ENCODE peak calls at places on chromosomes 1 and 21, in ten cellular contexts. W, O, H, V, Q, M, R, B, K and L are unnamed samples.

GRCh38 chr1:185073725-185074124 is 28.4 kb downstream of the RNF2 start:
- DNase-seq in W (no peak), O (no peak), H (no peak), V (no peak), Q (no peak), M (peak), R (no peak), B (no peak), K (no peak), L (no peak)

GRCh38 chr1:103063911-103064310 is 44.4 kb downstream of the COL11A1 start:
- DNase-seq in W (no peak), O (peak), H (no peak), V (no peak), Q (no peak), M (peak), R (no peak), B (no peak), K (no peak), L (peak)

GRCh38 chr1:181061891-181062777 is 26.4 kb upstream of the IER5 start:
- DNase-seq in W (no peak), O (no peak), H (peak), V (peak), Q (no peak), M (peak), R (peak), B (no peak), K (no peak), L (no peak)

GRCh38 chr1:152007047-152007446 is 13.4 kb upstream of the S100A10 start:
- DNase-seq in W (no peak), O (no peak), H (no peak), V (no peak), Q (no peak), M (no peak), R (no peak), B (no peak), K (no peak), L (no peak)

GRCh38 chr1:25999419-25999818 is 1.6 kb upstream of the PAFAH2 start:
- DNase-seq in W (no peak), O (no peak), H (no peak), V (no peak), Q (no peak), M (no peak), R (no peak), B (no peak), K (no peak), L (no peak)

GRCh38 chr21:18384771-18385170 is 18.8 kb downstream of the TMPRSS15 start:
- DNase-seq in W (no peak), O (peak), H (no peak), V (no peak), Q (peak), M (no peak), R (no peak), B (no peak), K (no peak), L (no peak)

GRCh38 chr1:59879556-59879955 is 47.0 kb downstream of the CYP2J2 start:
- DNase-seq in W (peak), O (peak), H (peak), V (peak), Q (peak), M (peak), R (peak), B (peak), K (peak), L (peak)

GRCh38 chr1:154736840-154737239 is 128.9 kb upstream of the ADAR start:
- DNase-seq in W (no peak), O (peak), H (peak), V (no peak), Q (no peak), M (peak), R (no peak), B (peak), K (no peak), L (no peak)

GRCh38 chr1:225651376-225651871 is 1.5 kb downstream of the ENAH start:
- DNase-seq in W (no peak), O (peak), H (no peak), V (no peak), Q (no peak), M (peak), R (no peak), B (no peak), K (no peak), L (no peak)

GRCh38 chr1:206905295-206906164 is 8.3 kb downstream of the IL24 start:
- DNase-seq in W (no peak), O (peak), H (peak), V (no peak), Q (no peak), M (peak), R (no peak), B (peak), K (no peak), L (peak)

GRCh38 chr1:190453550-190453949 is 24.1 kb downstream of the BRINP3 start:
- DNase-seq in W (no peak), O (peak), H (no peak), V (no peak), Q (no peak), M (no peak), R (no peak), B (no peak), K (no peak), L (no peak)

GRCh38 chr21:43911015-43911934 is 46.3 kb downstream of the AGPAT3 start:
- DNase-seq in W (no peak), O (no peak), H (no peak), V (peak), Q (no peak), M (peak), R (no peak), B (no peak), K (no peak), L (no peak)

GRCh38 chr1:36400825-36401601 is 3.3 kb upstream of the LSM10 start:
- DNase-seq in W (peak), O (peak), H (peak), V (peak), Q (peak), M (peak), R (peak), B (peak), K (no peak), L (peak)

GRCh38 chr1:48022306-48022705 is 25.1 kb upstream of the TRABD2B start:
- DNase-seq in W (no peak), O (no peak), H (no peak), V (no peak), Q (no peak), M (no peak), R (no peak), B (no peak), K (no peak), L (no peak)

GRCh38 chr21:32604484-32604883 is 7.7 kb downstream of the CFAP298 start:
- DNase-seq in W (no peak), O (no peak), H (no peak), V (no peak), Q (no peak), M (no peak), R (no peak), B (no peak), K (no peak), L (no peak)

GRCh38 chr1:161172776-161173376 is 4.4 kb downstream of the B4GALT3 start:
- DNase-seq in W (no peak), O (peak), H (no peak), V (no peak), Q (no peak), M (peak), R (no peak), B (peak), K (no peak), L (peak)

GRCh38 chr1:237033061-237033460 is 8.9 kb upstream of the RYR2 start:
- DNase-seq in W (no peak), O (no peak), H (no peak), V (no peak), Q (no peak), M (no peak), R (no peak), B (no peak), K (no peak), L (no peak)